ENCODE peak calls at places on chromosomes 13 and 19, in ten cellular contexts. S is A549; Z is fibroblast of lung; X is tibial artery; V is left lung; I is spleen; E is osteoblast; C is CD8-positive, alpha-beta T cell; D is tibial nerve; Q is A673. H is an unnamed sample. For H3K4me1, the result is how much of the 10 kb centered on the place peaks cover.

GRCh38 chr19:1052349-1052967 is 12.6 kb downstream of the ABCA7 start:
- DNase-seq in S (no peak), Z (no peak), X (no peak), V (no peak), I (no peak), E (no peak), C (no peak), D (no peak), Q (peak), H (no peak)

GRCh38 chr19:6720369-6721112 is at the start of gene C3:
- DNase-seq in S (peak), Z (no peak), X (peak), V (peak), I (no peak), E (peak), C (no peak), D (peak), Q (no peak), H (no peak)

GRCh38 chr13:112972867-112973576 is 4.0 kb downstream of the MCF2L start:
- DNase-seq in S (no peak), Z (no peak), X (no peak), V (peak), I (peak), E (peak), C (no peak), D (no peak), Q (no peak), H (no peak)

GRCh38 chr13:79525051-79525450 is 44.1 kb downstream of the NDFIP2 start:
- DNase-seq in S (no peak), Z (no peak), X (no peak), V (no peak), I (no peak), E (no peak), C (no peak), D (no peak), Q (no peak), H (no peak)

GRCh38 chr13:24746618-24747247 is 17.2 kb upstream of the RNF17 start:
- DNase-seq in S (peak), Z (peak), X (no peak), V (no peak), I (no peak), E (peak), C (no peak), D (no peak), Q (peak), H (peak)

GRCh38 chr13:73870970-73871935 is 263.0 kb downstream of the KLF12 start:
- DNase-seq in S (no peak), Z (peak), X (peak), V (no peak), I (no peak), E (peak), C (peak), D (peak), Q (peak), H (no peak)

GRCh38 chr19:33216198-33216830 is 9.3 kb downstream of the SLC7A10 start:
- DNase-seq in S (no peak), Z (no peak), X (no peak), V (peak), I (no peak), E (no peak), C (no peak), D (no peak), Q (no peak), H (no peak)

GRCh38 chr19:13172335-13173128 is 22.3 kb downstream of the IER2 start:
- DNase-seq in S (peak), Z (peak), X (peak), V (peak), I (peak), E (peak), C (peak), D (peak), Q (peak), H (peak)

GRCh38 chr19:39631178-39631577 is 24.5 kb upstream of the LGALS16 start:
- DNase-seq in S (no peak), Z (no peak), X (no peak), V (no peak), I (no peak), E (no peak), C (no peak), D (no peak), Q (no peak), H (no peak)

GRCh38 chr19:40510526-40511115 is 43.8 kb downstream of the SPTBN4 start:
- DNase-seq in S (no peak), Z (peak), X (no peak), V (no peak), I (no peak), E (peak), C (no peak), D (no peak), Q (no peak), H (no peak)

DNA sequence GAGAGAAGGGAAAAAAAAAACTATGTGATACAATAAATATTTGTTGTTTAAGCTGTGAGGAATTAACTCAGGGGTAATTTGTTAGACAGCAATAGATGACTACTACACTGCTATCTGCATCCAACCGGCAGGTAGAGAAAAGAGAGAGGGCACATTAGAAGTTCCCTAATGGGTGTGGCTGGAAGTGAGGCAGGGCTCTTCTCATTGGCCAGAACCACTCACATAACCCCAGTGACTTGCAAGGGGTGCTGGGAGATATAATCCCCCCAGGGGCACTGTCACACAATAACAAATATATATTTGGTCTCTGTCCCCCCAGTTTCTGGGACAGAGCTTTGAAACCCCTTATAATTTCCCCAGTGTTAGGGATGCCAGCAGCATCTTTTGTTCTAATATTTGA is 24.3 kb downstream of the FGF21 start:
- DNase-seq in S (no peak), Z (no peak), X (no peak), V (no peak), I (no peak), E (peak), C (no peak), D (no peak), Q (no peak), H (no peak)
- H3K4me1 ChIP-seq in S (under half), Z (under half), X (under half), V (under half), I (under half), E (under half), C (under half), D (under half), Q (under half), H (under half)

DNA sequence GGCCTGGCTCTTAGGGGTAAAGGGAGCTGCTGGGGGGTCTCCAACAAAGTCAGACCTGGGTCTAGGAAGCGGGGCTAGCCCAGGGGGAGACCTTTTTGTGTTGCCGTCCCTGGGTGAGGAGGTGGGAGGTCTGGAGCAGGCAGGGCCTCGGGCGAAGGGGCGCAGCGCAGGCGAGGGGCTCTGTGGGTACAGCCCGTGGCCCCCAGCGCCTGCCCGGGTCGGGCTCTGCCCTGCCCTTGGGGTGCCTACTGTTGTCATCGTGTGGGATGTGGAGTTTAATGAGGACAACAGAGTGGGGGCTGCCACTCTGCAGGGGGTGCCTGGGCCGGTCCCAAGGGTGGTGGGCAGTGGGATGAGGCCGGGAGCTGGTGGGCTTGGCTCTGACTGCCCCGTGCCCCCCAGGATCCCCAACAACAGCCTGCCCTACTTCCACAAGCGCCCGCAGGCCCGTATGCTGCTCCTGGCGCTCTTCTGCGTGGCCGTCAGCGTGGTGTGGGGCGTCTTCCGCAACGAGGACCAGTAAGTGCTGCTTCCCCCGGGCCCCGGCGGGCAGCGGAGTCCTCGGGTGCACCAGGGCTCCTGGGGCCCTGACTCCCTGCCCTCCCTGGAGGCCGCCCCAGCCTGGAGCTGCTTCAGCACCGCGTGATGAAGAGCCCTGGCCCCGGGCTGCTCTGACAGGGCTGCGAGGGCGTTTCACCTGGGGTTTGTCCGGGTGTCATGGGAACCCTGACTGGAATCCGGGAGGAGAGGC is 12.2 kb downstream of the SPPL2B start:
- DNase-seq in S (no peak), Z (no peak), X (no peak), V (peak), I (no peak), E (no peak), C (no peak), D (no peak), Q (no peak), H (no peak)
- H3K27ac ChIP-seq in S (no peak), Z (no peak), X (no peak), V (no peak), I (no peak), E (no peak), C (no peak), D (no peak), Q (no peak), H (no peak)

DNA sequence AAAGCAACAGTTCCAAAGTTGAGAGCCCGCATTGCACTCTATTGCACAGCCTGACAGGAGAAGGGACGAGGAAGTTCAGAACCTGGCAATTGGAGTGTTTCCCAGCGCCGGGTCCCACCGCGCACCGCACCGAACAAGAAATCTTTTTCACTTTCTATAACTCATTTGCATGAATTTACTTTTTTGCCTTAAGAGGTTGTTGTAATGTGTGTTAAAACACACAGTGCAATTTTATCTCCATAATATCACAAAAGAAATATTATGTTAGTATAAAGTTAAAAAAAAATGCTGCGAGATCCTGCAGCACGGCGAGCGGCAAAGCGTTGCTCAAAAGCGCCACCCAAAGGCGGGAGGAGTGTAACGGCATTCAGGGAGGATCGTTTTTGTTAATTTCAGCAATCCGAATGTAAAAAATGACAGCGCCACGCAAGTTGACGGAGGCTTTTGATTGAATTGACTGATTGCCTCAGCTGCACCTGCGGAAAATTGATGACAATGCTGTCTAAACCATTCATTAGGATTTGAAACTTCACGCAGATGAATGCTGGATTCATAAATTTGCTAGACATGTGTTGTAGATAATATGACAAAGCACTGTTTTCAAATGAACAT is 303.6 kb upstream of the ZNF507 start:
- DNase-seq in S (peak), Z (peak), X (no peak), V (no peak), I (no peak), E (no peak), C (no peak), D (no peak), Q (peak), H (peak)
- TF ChIP-seq CTCF in S (peak), Z (peak), X (peak), V (peak), I (peak), E (peak), C (no peak), D (peak), Q (peak), H (peak)

GRCh38 chr19:28549680-28550277 is 663.2 kb downstream of the UQCRFS1 start:
- DNase-seq in S (no peak), Z (no peak), X (no peak), V (no peak), I (no peak), E (no peak), C (no peak), D (no peak), Q (no peak), H (no peak)
- H3K4me1 ChIP-seq in S (under half), Z (under half), X (under half), V (under half), I (under half), E (under half), C (under half), D (under half), Q (under half), H (under half)

GRCh38 chr19:48168689-48169088 is 1.5 kb downstream of the LIG1 start:
- DNase-seq in S (no peak), Z (no peak), X (no peak), V (no peak), I (no peak), E (no peak), C (no peak), D (no peak), Q (no peak), H (no peak)
- H3K27ac ChIP-seq in S (no peak), Z (no peak), X (no peak), V (no peak), I (peak), E (no peak), C (no peak), D (no peak), Q (peak), H (no peak)

DNA sequence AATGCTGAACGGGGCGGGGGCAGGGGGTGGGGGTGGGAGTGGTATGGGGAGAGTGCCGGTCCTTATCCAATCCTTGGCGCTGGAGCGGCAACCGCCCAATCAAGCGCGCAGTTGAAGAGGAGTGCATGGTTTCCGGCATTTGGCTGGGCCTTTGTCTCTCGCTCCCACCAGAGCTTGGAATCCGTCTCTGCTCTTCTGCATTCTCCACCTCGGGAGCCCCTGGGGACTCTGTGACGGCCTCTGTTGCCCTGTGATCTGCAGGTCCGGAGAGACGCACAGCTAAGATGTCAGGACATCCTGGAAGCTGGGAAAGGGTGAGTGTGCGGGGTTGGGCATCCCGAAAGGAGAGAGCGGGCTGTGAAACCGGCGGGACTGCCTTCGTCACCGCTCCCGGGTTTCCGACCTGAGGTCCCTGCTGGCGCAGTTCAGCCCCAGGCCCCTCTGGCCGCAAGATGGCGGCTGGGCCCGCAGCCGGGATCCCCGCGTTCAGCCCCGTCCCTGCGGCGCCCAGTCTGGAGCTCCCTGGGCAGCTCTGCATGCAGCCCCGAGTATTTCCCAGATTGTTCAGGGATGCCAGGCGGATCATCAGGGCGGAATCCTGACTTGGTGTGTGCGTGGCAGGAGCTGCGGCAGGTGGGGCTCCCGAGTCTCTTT is 53.6 kb upstream of the ZNF254 start:
- DNase-seq in S (peak), Z (peak), X (peak), V (peak), I (peak), E (peak), C (peak), D (peak), Q (peak), H (peak)
- TF ChIP-seq CTCF in S (peak), Z (no peak), X (no peak), V (no peak), I (no peak), E (no peak), C (no peak), D (no peak), Q (peak), H (peak)

GRCh38 chr19:55673889-55674288 is 1.1 kb upstream of the EPN1 start:
- DNase-seq in S (no peak), Z (no peak), X (no peak), V (peak), I (no peak), E (no peak), C (no peak), D (no peak), Q (no peak), H (no peak)

GRCh38 chr19:55674841-55675660 is at the start of gene EPN1:
- DNase-seq in S (peak), Z (peak), X (peak), V (peak), I (peak), E (peak), C (peak), D (peak), Q (peak), H (peak)

GRCh38 chr19:55675661-55676354 is 782 bp downstream of the EPN1 start:
- DNase-seq in S (no peak), Z (no peak), X (no peak), V (no peak), I (no peak), E (no peak), C (no peak), D (no peak), Q (no peak), H (no peak)

GRCh38 chr19:55673465-55673864 is 1.6 kb upstream of the EPN1 start:
- DNase-seq in S (no peak), Z (no peak), X (no peak), V (peak), I (no peak), E (no peak), C (no peak), D (no peak), Q (peak), H (no peak)

GRCh38 chr19:55674459-55674840 is 576 bp upstream of the EPN1 start:
- DNase-seq in S (no peak), Z (no peak), X (no peak), V (no peak), I (no peak), E (no peak), C (no peak), D (no peak), Q (no peak), H (no peak)
- H3K4me1 ChIP-seq in S (half or more), Z (under half), X (under half), V (under half), I (half or more), E (under half), C (under half), D (under half), Q (half or more), H (under half)

DNA sequence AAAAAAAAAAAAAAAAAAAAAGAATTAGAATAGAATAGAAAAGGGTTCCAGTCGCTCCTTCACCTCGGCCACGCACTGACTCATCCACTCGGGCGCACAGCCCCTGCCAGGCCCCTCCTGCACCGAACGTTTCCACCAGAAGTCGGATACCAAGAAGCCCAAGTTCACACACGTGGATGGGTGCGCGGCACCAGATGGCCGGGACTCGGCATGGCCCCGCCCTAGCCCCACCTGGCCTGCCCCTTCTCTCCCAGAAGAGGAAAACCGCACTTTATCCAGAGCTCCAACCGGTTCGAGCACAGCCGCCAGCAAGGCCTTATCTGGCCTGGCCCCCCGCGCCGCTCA is 5.9 kb downstream of the PRR36 start:
- DNase-seq in S (no peak), Z (no peak), X (no peak), V (no peak), I (no peak), E (peak), C (no peak), D (no peak), Q (no peak), H (no peak)
- H3K27ac ChIP-seq in S (peak), Z (no peak), X (no peak), V (no peak), I (peak), E (no peak), C (no peak), D (no peak), Q (peak), H (no peak)

GRCh38 chr19:10471909-10472308 is 31.2 kb downstream of the KEAP1 start:
- DNase-seq in S (peak), Z (peak), X (no peak), V (no peak), I (no peak), E (peak), C (no peak), D (no peak), Q (peak), H (peak)
- TF ChIP-seq CTCF in S (peak), Z (peak), X (no peak), V (peak), I (no peak), E (peak), C (peak), D (no peak), Q (peak), H (peak)

DNA sequence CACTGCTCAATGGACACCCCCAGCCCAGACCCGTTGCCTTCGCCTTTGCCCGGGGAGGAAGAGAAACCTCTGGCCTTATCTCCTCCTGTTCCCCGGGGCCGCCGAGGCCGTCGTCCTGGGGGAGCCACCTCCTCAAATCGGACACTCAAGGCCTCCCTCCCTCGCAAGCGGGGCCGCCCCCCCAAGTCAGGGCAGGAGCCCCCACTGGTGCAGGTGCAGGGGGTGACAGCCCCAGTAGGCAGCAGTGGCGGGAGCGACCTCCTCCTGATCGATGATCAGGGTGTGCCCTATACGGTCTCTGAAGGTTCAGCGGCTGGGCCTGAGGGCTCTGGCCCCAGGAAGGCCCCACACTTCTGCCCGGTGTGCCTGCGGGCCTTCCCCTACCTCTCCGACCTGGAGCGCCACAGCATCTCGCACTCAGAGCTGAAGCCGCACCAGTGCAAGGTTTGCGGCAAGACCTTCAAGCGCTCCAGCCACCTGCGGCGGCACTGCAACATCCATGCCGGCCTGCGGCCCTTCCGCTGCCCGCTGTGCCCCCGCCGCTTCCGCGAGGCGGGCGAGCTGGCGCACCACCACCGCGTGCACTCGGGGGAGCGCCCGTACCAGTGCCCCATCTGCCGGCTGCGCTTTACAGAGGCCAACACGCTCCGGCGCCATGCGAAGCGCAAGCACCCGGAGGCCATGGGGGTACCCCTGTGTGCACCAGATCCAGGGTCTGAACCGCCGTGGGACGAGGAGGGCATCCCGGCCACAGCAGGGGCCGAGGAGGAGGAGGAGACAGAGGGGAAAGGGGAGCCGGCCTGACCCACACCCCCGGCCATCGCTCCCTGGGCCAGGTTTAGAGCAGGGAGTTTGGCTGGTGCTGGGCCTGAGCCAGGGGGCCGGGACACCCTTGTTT is 2.3 kb downstream of the ZNF524 start:
- DNase-seq in S (no peak), Z (no peak), X (no peak), V (peak), I (peak), E (peak), C (no peak), D (no peak), Q (no peak), H (no peak)
- H3K4me1 ChIP-seq in S (under half), Z (under half), X (under half), V (under half), I (half or more), E (under half), C (under half), D (under half), Q (under half), H (under half)

H was measured in cardiac muscle cell.